ENCODE peak calls at places on chromosome 19, in nine cellular contexts. S is mammary epithelial cell, K is cardiac muscle cell, N is transverse colon, I is right cardiac atrium, M is adipocyte, O is ascending aorta, U is stomach, E is astrocyte. X is an unnamed sample.

GRCh38 chr19:29966594-29967249 is 24.7 kb downstream of the URI1 start:
- DNase-seq in I (no peak), S (no peak), K (peak; percentile 15), U (no peak), E (peak; percentile 6), N (no peak), O (no peak), M (peak; percentile 55), X (no peak)

GRCh38 chr19:7521551-7522071 is 813 bp upstream of the MCOLN1 start:
- DNase-seq in E (no peak), M (no peak), K (no peak), O (no peak), I (no peak), N (no peak), S (no peak), U (no peak), X (no peak)

GRCh38 chr19:5436948-5437306 is 18.3 kb upstream of the ZNRF4 start:
- DNase-seq in O (no peak), U (no peak), N (no peak), I (no peak), E (no peak), K (no peak), S (no peak), M (no peak), X (peak; percentile 14)

GRCh38 chr19:45069056-45069455 is 7.2 kb downstream of the ZNF296 start:
- DNase-seq in I (no peak), O (no peak), E (no peak), S (peak; percentile 32), K (no peak), M (peak; percentile 15), U (peak; percentile 82), N (no peak), X (no peak)

GRCh38 chr19:41882568-41883462 is at the start of gene ARHGEF1:
- DNase-seq in K (peak; percentile 38), E (no peak), N (peak; percentile 75), I (peak; percentile 78), U (peak; percentile 62), S (peak; percentile 30), M (peak; percentile 58), O (no peak), X (peak; percentile 60)

GRCh38 chr19:5001547-5002131 is 32.7 kb downstream of the KDM4B start:
- DNase-seq in U (no peak), K (no peak), I (no peak), N (no peak), M (peak; percentile 65), O (no peak), S (peak; percentile 25), E (peak; percentile 41), X (no peak)

GRCh38 chr19:48740705-48741030 is 258 bp upstream of the RASIP1 start:
- DNase-seq in E (no peak), M (no peak), O (no peak), U (no peak), K (no peak), S (no peak), I (no peak), N (no peak), X (no peak)

GRCh38 chr19:34504809-34505291 is 23.3 kb downstream of the WTIP start:
- DNase-seq in K (no peak), O (no peak), I (no peak), S (no peak), N (no peak), E (no peak), U (no peak), M (no peak), X (no peak)

GRCh38 chr19:28794301-28794700 is 418.6 kb downstream of the UQCRFS1 start:
- DNase-seq in K (no peak), S (no peak), U (no peak), E (no peak), O (no peak), N (no peak), I (no peak), M (no peak), X (no peak)

GRCh38 chr19:6483235-6483634 is 1.6 kb upstream of the DENND1C start:
- DNase-seq in E (no peak), K (no peak), O (no peak), U (no peak), S (no peak), M (no peak), I (no peak), N (no peak), X (no peak)

GRCh38 chr19:10544242-10544752 is 593 bp downstream of the ATG4D start:
- DNase-seq in I (peak; percentile 43), O (no peak), M (peak; percentile 33), K (no peak), E (no peak), N (peak; percentile 81), S (no peak), U (peak; percentile 66), X (no peak)

GRCh38 chr19:5314012-5314906 is 26.4 kb downstream of the PTPRS start:
- DNase-seq in N (no peak), S (peak; percentile 14), K (no peak), I (no peak), U (no peak), M (no peak), O (no peak), E (no peak), X (no peak)

GRCh38 chr19:40601061-40601973 is at the start of gene LTBP4:
- DNase-seq in K (peak; percentile 70), E (no peak), O (no peak), M (peak; percentile 64), S (no peak), U (no peak), I (peak; percentile 76), N (peak; percentile 70), X (no peak)

GRCh38 chr19:6674868-6675305 is 4.9 kb upstream of the TNFSF14 start:
- DNase-seq in U (peak; percentile 59), S (peak; percentile 72), E (peak; percentile 70), O (peak; percentile 51), N (peak; percentile 67), K (no peak), M (peak; percentile 82), I (peak; percentile 61), X (peak; percentile 47)

GRCh38 chr19:29001006-29001921 is 211.7 kb downstream of the UQCRFS1 start:
- DNase-seq in K (no peak), I (no peak), M (peak; percentile 3), O (no peak), S (no peak), N (no peak), E (no peak), U (no peak), X (no peak)

GRCh38 chr19:9445037-9445436 is 9.7 kb upstream of the ZNF266 start:
- DNase-seq in U (no peak), M (no peak), O (no peak), I (no peak), N (no peak), K (no peak), E (no peak), S (no peak), X (no peak)

GRCh38 chr19:3509566-3509989 is 3.5 kb downstream of the FZR1 start:
- DNase-seq in S (peak; percentile 95), E (peak; percentile 86), O (no peak), M (peak; percentile 24), K (no peak), N (no peak), U (no peak), I (no peak), X (peak; percentile 47)

GRCh38 chr19:36258028-36258875 is 43.3 kb downstream of the ZNF146 start:
- DNase-seq in K (no peak), N (no peak), U (no peak), M (no peak), S (no peak), E (no peak), O (no peak), I (no peak), X (no peak)
- H3K4me3 ChIP-seq in K (no peak overlapping the region), N (no peak overlapping the region), U (peak overlapping the region; percentile 43), M (peak overlapping the region; percentile 80), S (no peak overlapping the region), E (no peak overlapping the region), O (peak overlapping the region; percentile 64), I (no peak overlapping the region), X (no peak overlapping the region)

GRCh38 chr19:1848399-1849131 is at the start of gene REXO1:
- DNase-seq in M (peak; percentile 96), O (peak; percentile 73), E (peak; percentile 74), S (peak; percentile 94), N (peak; percentile 98), K (peak; percentile 95), I (peak; percentile 94), U (peak; percentile 98), X (peak; percentile 99)

GRCh38 chr19:1845642-1846041 is 2.6 kb downstream of the REXO1 start:
- DNase-seq in O (no peak), E (no peak), M (no peak), N (no peak), K (no peak), U (no peak), S (no peak), I (no peak), X (no peak)

GRCh38 chr19:1846517-1847205 is 1.6 kb downstream of the REXO1 start:
- DNase-seq in O (no peak), N (no peak), K (no peak), M (no peak), E (no peak), U (no peak), S (no peak), I (no peak), X (no peak)

GRCh38 chr19:1847684-1848398 is 442 bp downstream of the REXO1 start:
- DNase-seq in O (no peak), M (peak; percentile 85), I (peak; percentile 72), E (no peak), S (peak; percentile 54), K (peak; percentile 73), N (peak; percentile 61), U (no peak), X (peak; percentile 55)

GRCh38 chr19:1847348-1847683 is 967 bp downstream of the REXO1 start:
- DNase-seq in K (no peak), N (no peak), S (no peak), E (peak; percentile 40), I (no peak), O (no peak), M (no peak), U (no peak), X (no peak)
- H3K4me1 ChIP-seq in K (peaks cover 12% of the 10 kb centered on the region), N (peaks cover 50% of the 10 kb centered on the region), S (peaks cover 46% of the 10 kb centered on the region), E (peaks cover 14% of the 10 kb centered on the region), I (peaks cover 3% of the 10 kb centered on the region), O (peaks cover 37% of the 10 kb centered on the region), M (peaks cover 31% of the 10 kb centered on the region), U (peaks cover 57% of the 10 kb centered on the region), X (peaks cover 15% of the 10 kb centered on the region)

DNA sequence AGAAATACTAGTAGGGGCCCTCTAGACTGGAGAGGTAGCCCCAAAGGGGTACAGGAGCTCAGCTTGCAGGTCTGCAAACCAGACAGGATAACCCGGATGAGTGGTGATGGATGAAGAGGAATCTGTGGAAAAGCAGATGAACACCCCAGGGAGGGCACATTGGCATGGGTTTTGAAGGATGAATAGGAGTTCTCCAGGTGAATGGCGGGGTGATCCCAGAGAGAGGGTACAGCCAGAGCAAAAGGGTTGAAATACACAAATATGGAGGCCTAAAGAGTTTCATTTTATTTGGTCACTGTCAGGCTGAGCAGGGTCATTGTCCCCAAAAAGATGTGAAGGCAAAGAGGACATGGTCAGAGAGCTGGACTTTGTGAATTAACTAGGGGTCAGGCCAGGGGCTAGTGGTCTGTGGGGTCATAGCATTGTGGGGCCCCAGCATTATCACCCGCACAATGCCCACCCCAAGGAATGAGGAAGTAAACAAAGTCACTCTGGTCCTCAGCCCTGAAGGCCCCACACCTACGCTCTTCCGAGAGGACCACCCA is 4.8 kb downstream of the NR2F6 start:
- DNase-seq in M (no peak), E (no peak), S (no peak), I (no peak), K (no peak), N (no peak), O (no peak), U (no peak), X (no peak)
- H3K4me3 ChIP-seq in M (no peak overlapping the region), E (no peak overlapping the region), S (no peak overlapping the region), I (no peak overlapping the region), K (no peak overlapping the region), N (no peak overlapping the region), O (no peak overlapping the region), U (no peak overlapping the region), X (no peak overlapping the region)

GRCh38 chr19:13044160-13044853 is 49.0 kb downstream of the NFIX start:
- DNase-seq in M (no peak), U (no peak), O (no peak), E (peak; percentile 89), N (no peak), K (no peak), I (no peak), S (peak; percentile 75), X (no peak)
- H3K4me1 ChIP-seq in M (peaks cover 57% of the 10 kb centered on the region), U (peaks cover 36% of the 10 kb centered on the region), O (peaks cover 81% of the 10 kb centered on the region), E (peaks cover 23% of the 10 kb centered on the region), N (peaks cover 17% of the 10 kb centered on the region), K (no peaks in the 10 kb centered on the region), I (peaks cover 33% of the 10 kb centered on the region), S (peaks cover 35% of the 10 kb centered on the region), X (peaks cover under 1% of the 10 kb centered on the region)